ENCODE peak calls at places on chromosomes 7 and 10, in nine cellular contexts. N is K562, K is uterus, X is right lobe of liver, F is A549, V is transverse colon, M is H54, J is IMR-90, S is NB4. B is an unnamed sample.

GRCh38 chr10:18618995-18619394 is 32.4 kb downstream of the NSUN6 start:
- DNase-seq in K (no peak), V (no peak), M (no peak), J (no peak), S (no peak), F (no peak), X (no peak), N (no peak), B (no peak)

GRCh38 chr7:117158941-117159705 is 163.7 kb downstream of the WNT2 start:
- DNase-seq in J (peak), M (no peak), V (no peak), F (no peak), X (no peak), S (no peak), N (no peak), K (no peak), B (no peak)

GRCh38 chr7:101450064-101450463 is 87.4 kb downstream of the COL26A1 start:
- DNase-seq in K (no peak), S (peak), J (no peak), X (no peak), N (no peak), V (no peak), F (no peak), M (no peak), B (no peak)

GRCh38 chr7:143934526-143935340 is at the start of gene OR2F2:
- DNase-seq in M (no peak), X (no peak), S (no peak), V (no peak), N (no peak), J (peak), F (no peak), K (no peak), B (no peak)

GRCh38 chr10:90197766-90198165 is 496.4 kb downstream of the KIF20B start:
- DNase-seq in M (no peak), J (peak), N (no peak), S (no peak), V (no peak), F (no peak), K (no peak), X (no peak), B (no peak)

GRCh38 chr10:14560794-14561765 is 213.6 kb downstream of the FAM107B start:
- DNase-seq in J (no peak), S (peak), N (no peak), F (no peak), K (no peak), V (no peak), X (no peak), M (no peak), B (no peak)

GRCh38 chr7:119949053-119949452 is 323.9 kb upstream of the KCND2 start:
- DNase-seq in J (no peak), M (no peak), N (no peak), V (no peak), K (no peak), S (no peak), X (no peak), F (no peak), B (no peak)

GRCh38 chr7:64559206-64559605 is 3.7 kb downstream of the ZNF680 start:
- DNase-seq in M (no peak), F (peak), K (no peak), V (no peak), J (no peak), X (peak), S (peak), N (no peak), B (peak)

GRCh38 chr7:157972914-157973313 is 614.7 kb downstream of the PTPRN2 start:
- DNase-seq in K (no peak), V (no peak), J (no peak), N (no peak), F (no peak), S (no peak), X (no peak), M (no peak), B (no peak)

GRCh38 chr7:41065663-41066062 is 637.2 kb downstream of the INHBA start:
- DNase-seq in X (no peak), F (no peak), S (no peak), V (peak), N (no peak), K (no peak), M (no peak), J (no peak), B (no peak)

DNA sequence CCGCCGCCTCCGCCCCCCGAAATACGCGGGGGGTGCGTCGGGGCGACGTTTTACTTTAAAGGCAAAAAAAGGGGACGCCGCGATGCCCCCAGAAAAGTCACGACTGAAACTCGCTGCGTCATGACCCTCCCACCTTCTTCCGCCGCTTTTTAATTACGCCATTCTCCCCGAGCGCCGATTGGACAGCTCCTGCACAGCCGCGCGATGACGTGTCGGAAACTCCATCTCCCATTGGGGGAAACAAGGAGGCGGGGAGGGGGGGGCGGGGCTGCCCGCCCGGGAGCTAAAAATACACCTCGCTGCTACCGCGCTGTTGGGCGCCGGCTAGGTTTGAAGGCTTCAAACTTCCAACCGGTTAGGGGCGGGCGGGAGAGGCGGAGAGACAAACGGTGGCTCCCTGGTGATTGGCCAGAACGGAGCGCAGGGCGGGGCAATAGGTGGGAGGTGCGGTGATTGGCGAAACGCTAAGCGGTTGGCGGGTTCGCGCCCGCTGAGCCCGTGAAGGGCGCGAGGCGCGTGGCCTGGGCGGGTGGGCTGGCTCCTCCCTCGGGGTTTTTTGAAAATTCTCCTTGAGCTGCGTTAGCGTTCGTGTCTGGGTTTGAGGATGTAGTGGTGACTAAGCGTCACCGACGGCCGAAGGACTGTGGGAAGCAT is at the start of gene RHEB:
- DNase-seq in V (peak), S (peak), F (peak), J (peak), M (peak), X (peak), N (peak), K (peak), B (peak)
- TF ChIP-seq POLR2A in V (peak), S (no peak), F (no peak), J (no peak), M (peak), X (no peak), N (peak), K (no peak), B (peak)

DNA sequence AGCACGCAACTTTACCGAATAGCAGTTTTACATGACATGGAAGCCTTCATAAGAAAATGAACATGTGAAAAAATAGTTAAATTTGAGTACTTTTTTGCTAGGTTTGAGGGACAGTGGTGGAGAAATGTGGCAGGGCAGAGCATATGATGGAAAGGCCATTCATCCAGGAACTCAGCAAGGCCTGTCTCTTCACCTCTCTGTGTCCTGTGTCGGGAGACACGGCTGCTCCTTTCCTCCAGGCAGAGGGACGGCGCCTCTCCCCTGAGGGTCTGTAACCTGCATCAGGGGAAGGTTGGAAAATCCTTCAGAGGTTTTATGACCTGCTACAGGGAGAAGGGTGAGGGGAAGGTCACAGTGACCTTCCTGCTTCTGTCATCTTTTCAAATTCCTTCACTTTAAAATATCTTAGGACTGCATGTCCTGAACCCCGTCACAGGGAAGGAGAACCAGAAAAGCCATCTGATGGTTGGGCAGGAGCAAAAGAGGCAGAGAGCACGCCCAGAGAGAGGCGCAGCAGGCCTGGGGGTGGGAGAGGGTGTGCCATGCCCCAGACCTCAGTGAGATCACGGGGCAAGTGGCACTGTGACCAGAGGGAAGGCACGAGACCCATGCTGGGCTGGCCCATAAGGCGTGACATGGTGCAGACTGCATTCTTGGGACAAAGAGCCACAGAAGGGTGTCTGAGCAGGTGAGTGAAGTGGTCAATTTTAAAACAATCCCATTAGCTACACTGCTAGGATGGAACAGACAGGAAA is 44.0 kb downstream of the GSDME start:
- DNase-seq in F (no peak), S (no peak), V (no peak), K (no peak), M (no peak), X (no peak), J (no peak), N (no peak), B (no peak)
- TF ChIP-seq POLR2A in F (no peak), S (no peak), V (no peak), K (no peak), M (no peak), X (no peak), J (no peak), N (no peak), B (no peak)

DNA sequence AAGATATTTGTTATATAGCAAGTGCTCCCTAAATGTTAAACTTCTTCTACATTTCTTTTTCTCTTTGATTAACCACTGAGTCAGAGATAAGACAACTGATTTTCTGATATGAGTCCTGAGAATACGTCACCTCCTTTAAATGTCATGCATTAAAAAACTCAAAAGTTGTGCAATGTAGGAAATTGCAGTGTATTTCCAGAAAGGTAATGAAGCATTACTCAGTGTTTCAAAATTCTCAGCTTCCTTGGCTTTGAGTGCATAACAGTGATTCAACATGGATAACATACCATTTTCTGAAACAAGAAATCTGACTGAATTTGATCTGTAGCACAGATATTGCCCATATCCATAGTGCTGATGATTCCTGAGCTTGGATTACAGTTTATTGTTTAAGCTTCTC is 155.8 kb downstream of the BMPER start:
- DNase-seq in M (no peak), X (no peak), J (peak), S (no peak), K (no peak), V (no peak), N (no peak), F (peak), B (no peak)
- TF ChIP-seq POLR2A in M (no peak), X (no peak), J (no peak), S (no peak), K (no peak), V (no peak), N (no peak), F (no peak), B (no peak)

DNA sequence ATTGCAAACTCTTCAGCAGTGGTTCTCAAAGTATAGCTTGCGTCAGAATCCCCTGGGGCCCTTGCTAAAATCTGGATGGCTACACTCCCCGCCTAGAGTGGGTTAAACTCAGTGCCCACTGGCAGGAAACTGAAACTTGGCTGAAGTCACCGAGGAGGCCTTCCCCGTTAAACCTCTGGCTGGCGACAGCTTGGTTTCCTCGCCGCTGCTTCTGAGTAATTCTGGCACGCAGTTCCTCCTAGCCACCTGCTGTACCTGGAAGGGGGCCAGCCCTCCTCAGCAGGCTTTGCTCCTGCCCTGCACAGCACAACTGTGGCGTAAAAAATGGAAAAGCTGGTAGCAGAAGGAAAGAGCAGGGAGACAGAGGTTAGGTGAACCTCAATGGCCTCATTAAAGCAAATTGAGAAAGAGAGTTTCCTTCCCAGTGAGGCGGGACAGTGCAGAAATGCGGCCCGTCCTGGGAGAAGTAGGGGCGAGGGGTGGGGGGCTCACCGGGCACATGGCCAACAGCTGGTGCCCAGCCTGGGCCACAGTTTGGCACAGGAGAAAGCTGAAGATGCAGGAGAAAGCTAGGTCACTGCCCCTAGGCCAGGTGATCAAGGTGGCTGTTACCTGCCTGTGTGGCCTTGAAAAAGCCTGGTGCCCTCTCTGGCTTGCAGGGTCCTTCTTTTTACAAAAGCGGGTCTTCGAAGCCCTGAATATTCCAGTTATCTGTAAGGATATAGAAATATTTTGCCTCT is 46.6 kb downstream of the ALOX5 start:
- DNase-seq in X (peak), J (peak), F (no peak), S (peak), N (no peak), V (peak), K (peak), M (peak), B (peak)
- TF ChIP-seq POLR2A in X (no peak), J (no peak), F (no peak), S (no peak), N (no peak), V (no peak), K (no peak), M (no peak), B (no peak)

DNA sequence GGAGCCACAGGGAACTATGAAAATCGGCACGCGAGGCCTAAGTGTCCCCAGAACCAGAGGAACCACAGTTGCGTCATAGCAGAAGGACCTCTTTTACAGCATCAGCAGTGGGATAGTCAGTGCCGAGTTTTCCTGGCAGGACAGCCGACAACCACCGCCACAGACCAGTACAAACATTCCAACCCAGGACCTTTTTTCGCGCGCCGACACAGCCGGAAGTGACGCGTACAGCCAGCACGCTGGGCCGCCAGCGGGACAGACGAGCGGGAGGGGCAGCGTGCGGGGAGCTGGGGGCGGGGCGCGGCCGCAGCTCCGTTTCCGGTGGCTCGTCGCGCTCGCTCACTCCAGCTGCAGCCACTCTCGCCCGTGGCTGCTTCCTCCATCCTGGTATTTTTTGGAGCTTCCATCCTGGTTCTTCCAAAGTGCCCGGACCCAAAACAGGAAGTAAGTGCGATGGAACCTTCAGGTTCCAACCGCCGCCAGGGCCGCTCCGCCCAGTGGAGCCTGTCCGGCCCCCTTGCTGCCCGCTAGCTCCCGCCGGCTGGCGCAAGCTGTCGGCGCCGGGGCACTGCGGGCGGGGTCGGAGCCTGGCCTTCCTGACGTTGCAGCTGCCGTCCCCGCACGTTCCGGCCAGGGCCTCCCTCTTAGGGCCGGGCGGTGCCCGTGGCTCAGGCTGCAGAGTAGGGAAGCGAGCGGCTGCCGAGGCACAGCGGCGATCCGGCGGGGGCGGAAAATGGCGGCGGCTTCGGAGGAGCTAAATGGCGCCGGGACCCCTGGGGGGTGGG is at the start of gene DMTF1:
- DNase-seq in K (peak), S (peak), F (peak), M (peak), V (peak), N (peak), X (peak), J (peak), B (peak)
- TF ChIP-seq POLR2A in K (peak), S (peak), F (peak), M (peak), V (peak), N (peak), X (peak), J (peak), B (peak)

GRCh38 chr7:74220229-74220628 is 10.4 kb downstream of the LAT2 start:
- DNase-seq in N (no peak), V (no peak), K (no peak), S (peak), J (no peak), X (no peak), F (no peak), M (no peak), B (no peak)
- TF ChIP-seq POLR2A in N (no peak), V (no peak), K (no peak), S (no peak), J (no peak), X (no peak), F (no peak), M (no peak), B (no peak)

B was measured in testis.